ENCODE peak calls at places on chromosomes 6 and 20, in four cellular contexts. L, W, C and R are unnamed samples.

GRCh38 chr20:48673485-48673884 is 154.3 kb downstream of the PREX1 start:
- DNase-seq in L (no peak), W (no peak), C (no peak), R (no peak)

GRCh38 chr6:40477246-40478126 is 109.7 kb downstream of the LRFN2 start:
- DNase-seq in L (peak; percentile 52), W (no peak), C (peak; percentile 48), R (peak; percentile 62)

GRCh38 chr20:6768228-6769185 is 1.0 kb downstream of the BMP2 start:
- DNase-seq in L (peak; percentile 51), W (no peak), C (peak; percentile 37), R (no peak)

GRCh38 chr20:58714923-58715708 is 22.5 kb downstream of the NPEPL1 start:
- DNase-seq in L (no peak), W (no peak), C (peak; percentile 2), R (peak; percentile 4)

GRCh38 chr6:97133071-97133470 is 149.9 kb downstream of the MMS22L start:
- DNase-seq in L (no peak), W (no peak), C (no peak), R (no peak)

GRCh38 chr20:44018684-44019637 is 104.3 kb downstream of the TOX2 start:
- DNase-seq in L (no peak), W (no peak), C (no peak), R (peak; percentile 26)

GRCh38 chr20:40955326-40955725 is 73.3 kb upstream of the TOP1 start:
- DNase-seq in L (no peak), W (no peak), C (no peak), R (no peak)

GRCh38 chr6:140779991-140780596 is 1352.6 kb upstream of the GJE1 start:
- DNase-seq in L (no peak), W (no peak), C (no peak), R (no peak)

GRCh38 chr6:166465671-166466087 is 82.9 kb upstream of the MPC1 start:
- DNase-seq in L (no peak), W (no peak), C (no peak), R (no peak)

GRCh38 chr20:36201198-36201597 is 35.1 kb upstream of the AAR2 start:
- DNase-seq in L (no peak), W (no peak), C (no peak), R (no peak)

GRCh38 chr6:1536526-1537429 is 72.9 kb upstream of the FOXC1 start:
- DNase-seq in L (no peak), W (no peak), C (peak; percentile 42), R (no peak)

GRCh38 chr20:44776977-44777376 is 31.3 kb downstream of the KCNK15 start:
- DNase-seq in L (peak; percentile 82), W (no peak), C (peak; percentile 54), R (peak; percentile 66)

GRCh38 chr6:85449388-85449817 is 480 bp upstream of the NT5E start:
- DNase-seq in L (peak; percentile 56), W (no peak), C (no peak), R (peak; percentile 16)

DNA sequence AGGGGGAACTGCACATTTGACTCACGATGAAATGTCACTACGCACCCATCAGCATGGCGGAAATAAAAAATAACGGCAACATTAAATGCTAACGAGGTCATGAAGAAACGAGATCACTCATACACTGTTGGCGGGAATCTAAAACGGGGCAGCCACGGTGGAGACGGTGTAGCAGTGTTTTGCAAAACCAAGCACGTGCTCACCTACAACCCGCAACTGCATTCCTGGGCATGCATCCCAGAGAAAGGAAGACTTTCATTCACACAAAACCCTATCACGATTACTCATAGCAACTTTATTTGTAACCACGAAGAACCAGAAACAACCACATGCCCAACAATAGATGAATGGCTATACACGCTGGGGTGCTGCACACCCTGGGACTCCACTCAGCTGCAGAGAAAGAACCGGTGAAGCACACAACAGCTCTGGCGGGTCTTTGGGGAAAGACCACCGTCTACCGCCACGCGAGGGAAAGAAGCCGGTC is 77.0 kb downstream of the YTHDF1 start:
- DNase-seq in L (no peak), W (no peak), C (no peak), R (no peak)
- TF ChIP-seq EZH2 in L (no peak), W (no peak), C (no peak), R (no peak)

GRCh38 chr20:37426106-37426505 is 80.2 kb downstream of the SRC start:
- DNase-seq in L (no peak), W (no peak), C (no peak), R (no peak)
- TF ChIP-seq EZH2 in L (no peak), W (no peak), C (no peak), R (no peak)

GRCh38 chr20:2800590-2801458 is at the start of gene CPXM1:
- DNase-seq in L (peak; percentile 90), W (no peak), C (peak; percentile 55), R (no peak)

GRCh38 chr20:2799271-2799670 is 1.2 kb downstream of the CPXM1 start:
- DNase-seq in L (peak; percentile 29), W (no peak), C (no peak), R (no peak)

GRCh38 chr20:2801459-2801728 is 967 bp upstream of the CPXM1 start:
- DNase-seq in L (peak; percentile 15), W (no peak), C (no peak), R (no peak)

GRCh38 chr20:2798814-2799213 is 1.6 kb downstream of the CPXM1 start:
- DNase-seq in L (peak; percentile 56), W (no peak), C (no peak), R (no peak)

DNA sequence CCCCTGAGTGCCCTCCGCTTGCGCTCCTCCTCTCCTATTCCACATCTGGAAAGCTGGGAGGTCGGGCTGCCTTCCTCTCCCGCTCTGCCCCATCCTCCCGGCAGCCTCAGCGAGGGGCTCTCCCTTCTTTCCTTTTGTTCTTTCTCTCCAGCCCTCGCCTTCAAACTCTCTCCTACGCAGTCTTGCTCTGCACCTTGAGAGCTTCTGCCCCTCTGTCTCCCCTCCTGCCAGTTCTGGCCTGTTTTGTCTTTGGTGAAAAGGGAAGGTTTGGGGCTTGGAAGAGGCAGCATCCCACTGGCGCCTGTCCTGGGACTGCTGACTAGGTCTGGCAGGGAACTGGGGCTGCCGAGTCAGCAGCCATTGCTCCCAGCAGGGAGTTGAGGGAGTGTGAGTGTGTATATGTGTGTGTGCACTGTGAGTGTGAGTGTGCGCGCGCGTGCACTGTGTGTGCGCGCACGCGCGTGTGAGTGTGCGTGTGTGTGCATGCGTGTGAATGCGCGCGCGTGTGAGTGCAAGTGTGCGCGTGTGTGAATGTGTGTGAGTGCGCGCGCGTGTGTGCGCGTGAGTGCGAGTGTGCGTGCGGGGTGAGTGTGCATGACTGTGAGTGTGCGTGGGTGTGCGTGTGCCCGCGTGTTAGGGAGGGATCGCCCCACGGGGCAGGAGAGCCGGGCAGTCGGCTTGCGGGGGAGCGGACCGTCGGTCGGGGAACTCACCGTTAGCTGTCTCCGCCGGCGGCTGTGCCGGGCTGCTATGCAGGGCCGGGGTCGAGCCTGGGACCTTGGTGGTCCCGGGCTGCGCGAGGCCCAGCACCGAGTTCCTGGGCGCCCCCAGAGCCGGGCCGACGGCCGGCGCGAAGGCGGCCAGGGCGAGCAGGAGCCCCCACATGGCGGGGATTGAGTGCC is 488 bp downstream of the CPXM1 start:
- DNase-seq in L (peak; percentile 66), W (no peak), C (peak; percentile 28), R (no peak)
- TF ChIP-seq EZH2 in L (peak; percentile 24), W (no peak), C (no peak), R (peak; percentile 69)

GRCh38 chr6:150058231-150058792 is 10.6 kb downstream of the ULBP3 start:
- DNase-seq in L (no peak), W (no peak), C (no peak), R (no peak)
- TF ChIP-seq EZH2 in L (no peak), W (no peak), C (no peak), R (no peak)

DNA sequence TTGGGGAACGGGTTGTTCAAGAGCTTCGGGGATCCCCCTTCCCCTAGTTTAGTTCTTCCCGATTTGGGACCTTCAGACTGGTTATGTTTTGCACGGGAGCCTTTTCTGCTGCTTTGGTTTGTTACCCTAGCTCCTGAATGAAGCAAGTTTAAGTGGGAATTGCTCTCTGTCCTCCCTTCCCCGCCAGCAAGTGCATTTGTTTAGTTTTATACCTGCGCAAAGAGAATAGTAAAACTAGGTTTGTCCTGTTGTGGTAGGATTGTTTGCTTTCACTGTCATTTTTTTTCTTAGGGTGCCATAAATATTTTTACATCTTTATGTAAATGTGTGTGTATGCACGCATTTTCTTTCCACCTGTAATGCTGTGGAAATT is 657 bp downstream of the SH3BGRL2 start:
- DNase-seq in L (no peak), W (no peak), C (no peak), R (no peak)
- TF ChIP-seq EZH2 in L (no peak), W (no peak), C (no peak), R (no peak)

DNA sequence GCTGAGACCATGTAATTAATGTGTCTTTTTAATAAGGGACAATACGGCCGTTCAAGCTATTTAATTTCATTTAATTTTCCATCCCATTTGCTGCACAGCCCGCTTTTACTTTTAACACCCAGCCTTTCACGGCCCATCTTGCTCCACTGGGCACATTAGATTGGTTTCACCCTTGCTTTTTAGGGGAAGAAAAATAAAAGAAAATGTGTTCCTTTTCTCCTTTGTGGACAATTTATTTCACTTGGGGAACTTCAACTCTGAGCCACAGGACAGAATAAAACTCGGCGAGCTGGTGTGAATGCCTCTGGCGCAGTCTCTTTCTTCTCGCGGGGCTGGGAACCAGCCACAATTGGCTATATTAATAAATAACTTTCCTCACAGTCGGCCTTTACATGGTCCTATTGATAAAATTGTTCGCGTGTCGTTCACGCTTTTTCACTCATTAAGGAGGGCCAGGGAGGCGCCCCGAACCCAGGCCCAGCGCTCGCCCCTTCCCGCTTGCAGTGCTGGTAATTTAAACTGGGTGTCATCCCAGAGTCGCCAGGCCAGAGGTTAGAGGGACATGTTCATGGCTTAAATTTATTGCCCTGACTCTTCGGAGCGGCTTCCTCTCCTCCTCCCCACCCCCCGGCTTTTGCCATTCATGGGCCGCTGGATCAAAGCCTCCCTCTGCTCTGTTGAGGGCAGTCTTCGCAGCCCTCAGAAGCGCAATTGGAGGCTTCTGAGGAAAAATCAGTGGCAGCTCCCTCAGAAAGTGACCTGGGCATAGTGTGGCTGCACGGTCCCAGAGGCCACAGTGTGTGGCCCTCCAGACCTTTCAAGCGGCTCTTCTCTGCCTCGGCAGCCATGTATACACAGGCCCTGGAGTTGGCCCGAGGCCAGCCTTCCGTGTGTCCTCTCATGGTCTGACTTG is 2.2 kb upstream of the PRDM13 start:
- DNase-seq in L (peak; percentile 48), W (no peak), C (no peak), R (no peak)
- TF ChIP-seq EZH2 in L (no peak), W (no peak), C (peak; percentile 44), R (no peak)

DNA sequence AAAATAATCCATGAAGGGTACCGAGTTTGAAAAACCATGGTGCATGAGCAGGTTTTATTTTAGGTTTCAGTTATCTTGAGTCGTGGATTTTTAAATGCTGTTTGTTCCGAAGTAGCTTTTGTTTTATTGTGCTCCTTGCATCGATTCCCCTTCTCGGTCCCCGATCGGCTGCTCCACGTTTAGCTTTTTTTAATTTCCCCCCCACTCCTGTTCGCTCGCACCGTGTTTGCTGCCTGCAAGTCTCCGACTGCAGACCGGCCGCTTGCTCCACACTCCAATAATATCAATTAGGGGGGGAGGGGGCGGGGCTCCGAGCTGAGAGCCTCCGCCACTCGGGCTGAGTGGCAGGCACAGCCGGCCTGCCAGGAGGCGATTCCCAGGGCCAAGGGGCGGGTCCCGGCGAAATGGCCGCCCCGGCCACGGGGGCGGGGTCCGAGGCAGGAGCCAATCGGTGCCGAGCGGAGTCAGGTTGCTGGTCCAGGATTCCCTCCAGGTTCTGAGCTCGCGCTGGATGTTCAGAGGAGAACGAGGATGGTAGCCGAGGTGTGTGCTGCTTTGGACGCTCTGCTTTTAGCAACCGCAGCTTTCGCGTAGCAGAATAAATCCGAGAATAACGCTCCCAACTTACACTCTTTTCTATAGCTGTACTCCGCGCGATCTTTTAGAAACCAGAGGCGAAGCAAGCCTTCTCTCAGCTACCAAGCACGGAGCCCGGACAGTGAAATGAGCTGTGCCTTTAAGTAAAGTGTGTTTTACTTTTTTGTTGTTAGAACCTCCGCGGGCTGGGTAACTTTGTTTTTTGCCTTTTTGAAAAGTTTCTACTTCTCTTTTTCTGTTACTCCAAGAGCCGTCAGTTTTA is at the start of gene EPHA7:
- DNase-seq in L (peak; percentile 100), W (no peak), C (peak; percentile 97), R (no peak)
- TF ChIP-seq EZH2 in L (no peak), W (no peak), C (no peak), R (no peak)

GRCh38 chr6:101398716-101399626 is 5.5 kb downstream of the GRIK2 start:
- DNase-seq in L (peak; percentile 34), W (no peak), C (no peak), R (no peak)
- TF ChIP-seq EZH2 in L (peak; percentile 66), W (no peak), C (no peak), R (no peak)